ENCODE peak calls at places on chromosomes 5 and 9, in seven cellular contexts. One of them, this sample, is unnamed.

GRCh38 chr9:13284011-13284410 is 4.5 kb upstream of the MPDZ start:
- DNase-seq in GM10248: no peak
- DNase-seq in heart right ventricle: no peak
- DNase-seq in CD8-positive, alpha-beta T cell: no peak
- DNase-seq in HCT116: no peak
- DNase-seq in fibroblast of mammary gland: no peak
- DNase-seq in glutamatergic neuron: no peak
- DNase-seq in this sample: no peak

GRCh38 chr5:21709766-21710165 is 1143.4 kb downstream of the CDH12 start:
- DNase-seq in glutamatergic neuron: no peak
- DNase-seq in heart right ventricle: no peak
- DNase-seq in HCT116: no peak
- DNase-seq in GM10248: no peak
- DNase-seq in CD8-positive, alpha-beta T cell: no peak
- DNase-seq in fibroblast of mammary gland: no peak
- DNase-seq in this sample: no peak

GRCh38 chr9:841371-842209 is at the start of gene DMRT1:
- DNase-seq in glutamatergic neuron: peak; percentile 38
- DNase-seq in fibroblast of mammary gland: no peak
- DNase-seq in CD8-positive, alpha-beta T cell: no peak
- DNase-seq in GM10248: no peak
- DNase-seq in heart right ventricle: no peak
- DNase-seq in HCT116: no peak
- DNase-seq in this sample: no peak

GRCh38 chr5:78597068-78597857 is 51.3 kb downstream of the LHFPL2 start:
- DNase-seq in HCT116: no peak
- DNase-seq in heart right ventricle: no peak
- DNase-seq in glutamatergic neuron: no peak
- DNase-seq in fibroblast of mammary gland: peak; percentile 96
- DNase-seq in CD8-positive, alpha-beta T cell: no peak
- DNase-seq in GM10248: no peak
- DNase-seq in this sample: peak; percentile 72

GRCh38 chr9:135857371-135857786 is 50.0 kb downstream of the CAMSAP1 start:
- DNase-seq in fibroblast of mammary gland: peak; percentile 28
- DNase-seq in heart right ventricle: no peak
- DNase-seq in CD8-positive, alpha-beta T cell: no peak
- DNase-seq in glutamatergic neuron: no peak
- DNase-seq in HCT116: no peak
- DNase-seq in GM10248: no peak
- DNase-seq in this sample: peak; percentile 39

GRCh38 chr9:31210982-31211570 is 1173.4 kb upstream of the ACO1 start:
- DNase-seq in HCT116: no peak
- DNase-seq in glutamatergic neuron: peak; percentile 30
- DNase-seq in CD8-positive, alpha-beta T cell: no peak
- DNase-seq in GM10248: peak; percentile 4
- DNase-seq in fibroblast of mammary gland: no peak
- DNase-seq in heart right ventricle: no peak
- DNase-seq in this sample: no peak

GRCh38 chr5:171579162-171579561 is 159.7 kb downstream of the FGF18 start:
- DNase-seq in GM10248: no peak
- DNase-seq in glutamatergic neuron: no peak
- DNase-seq in HCT116: no peak
- DNase-seq in heart right ventricle: peak; percentile 71
- DNase-seq in fibroblast of mammary gland: peak; percentile 36
- DNase-seq in CD8-positive, alpha-beta T cell: no peak
- DNase-seq in this sample: no peak

GRCh38 chr5:125470503-125470902 is 724.1 kb upstream of the ZNF608 start:
- DNase-seq in glutamatergic neuron: no peak
- DNase-seq in GM10248: no peak
- DNase-seq in CD8-positive, alpha-beta T cell: no peak
- DNase-seq in HCT116: no peak
- DNase-seq in heart right ventricle: no peak
- DNase-seq in fibroblast of mammary gland: no peak
- DNase-seq in this sample: no peak

GRCh38 chr5:38468202-38468656 is 88.2 kb downstream of the LIFR start:
- DNase-seq in GM10248: no peak
- DNase-seq in HCT116: peak; percentile 16
- DNase-seq in heart right ventricle: no peak
- DNase-seq in CD8-positive, alpha-beta T cell: no peak
- DNase-seq in fibroblast of mammary gland: peak; percentile 97
- DNase-seq in glutamatergic neuron: no peak
- DNase-seq in this sample: peak; percentile 89

GRCh38 chr5:56693220-56693579 is 122.1 kb upstream of the MAP3K1 start:
- DNase-seq in fibroblast of mammary gland: no peak
- DNase-seq in glutamatergic neuron: no peak
- DNase-seq in heart right ventricle: no peak
- DNase-seq in CD8-positive, alpha-beta T cell: no peak
- DNase-seq in HCT116: no peak
- DNase-seq in GM10248: no peak
- DNase-seq in this sample: no peak

GRCh38 chr5:95711501-95712346 is 19.4 kb upstream of the RHOBTB3 start:
- DNase-seq in GM10248: no peak
- DNase-seq in HCT116: no peak
- DNase-seq in CD8-positive, alpha-beta T cell: no peak
- DNase-seq in glutamatergic neuron: peak; percentile 39
- DNase-seq in fibroblast of mammary gland: no peak
- DNase-seq in heart right ventricle: no peak
- DNase-seq in this sample: no peak

GRCh38 chr5:113179156-113179555 is 202.6 kb downstream of the DCP2 start:
- DNase-seq in GM10248: no peak
- DNase-seq in glutamatergic neuron: no peak
- DNase-seq in HCT116: no peak
- DNase-seq in fibroblast of mammary gland: no peak
- DNase-seq in CD8-positive, alpha-beta T cell: no peak
- DNase-seq in heart right ventricle: no peak
- DNase-seq in this sample: no peak

GRCh38 chr9:126661521-126662251 is 48.0 kb downstream of the LMX1B start:
- DNase-seq in heart right ventricle: no peak
- DNase-seq in GM10248: no peak
- DNase-seq in HCT116: peak; percentile 12
- DNase-seq in fibroblast of mammary gland: no peak
- DNase-seq in glutamatergic neuron: no peak
- DNase-seq in CD8-positive, alpha-beta T cell: no peak
- DNase-seq in this sample: no peak

GRCh38 chr5:56124885-56125250 is 108.3 kb downstream of the ANKRD55 start:
- DNase-seq in HCT116: no peak
- DNase-seq in glutamatergic neuron: no peak
- DNase-seq in heart right ventricle: no peak
- DNase-seq in fibroblast of mammary gland: no peak
- DNase-seq in GM10248: no peak
- DNase-seq in CD8-positive, alpha-beta T cell: no peak
- DNase-seq in this sample: no peak

GRCh38 chr5:60334281-60334713 is 365.7 kb downstream of the DEPDC1B start:
- DNase-seq in glutamatergic neuron: no peak
- DNase-seq in heart right ventricle: no peak
- DNase-seq in CD8-positive, alpha-beta T cell: no peak
- DNase-seq in HCT116: no peak
- DNase-seq in GM10248: no peak
- DNase-seq in fibroblast of mammary gland: peak; percentile 95
- DNase-seq in this sample: peak; percentile 71

GRCh38 chr5:151298063-151298462 is 5.5 kb downstream of the SLC36A3 start:
- DNase-seq in fibroblast of mammary gland: peak; percentile 74
- DNase-seq in GM10248: no peak
- DNase-seq in glutamatergic neuron: peak; percentile 36
- DNase-seq in heart right ventricle: no peak
- DNase-seq in HCT116: peak; percentile 33
- DNase-seq in CD8-positive, alpha-beta T cell: no peak
- DNase-seq in this sample: no peak
- TF ChIP-seq CTCF in fibroblast of mammary gland: peak; percentile 66
- TF ChIP-seq CTCF in GM10248: no peak
- TF ChIP-seq CTCF in glutamatergic neuron: peak; percentile 44
- TF ChIP-seq CTCF in heart right ventricle: no peak
- TF ChIP-seq CTCF in HCT116: peak; percentile 38
- TF ChIP-seq CTCF in CD8-positive, alpha-beta T cell: no peak
- TF ChIP-seq CTCF in this sample: no peak

GRCh38 chr5:116068028-116068632 is 16.7 kb upstream of the COMMD10 start:
- DNase-seq in HCT116: peak; percentile 78
- DNase-seq in CD8-positive, alpha-beta T cell: no peak
- DNase-seq in fibroblast of mammary gland: peak; percentile 67
- DNase-seq in glutamatergic neuron: no peak
- DNase-seq in heart right ventricle: no peak
- DNase-seq in GM10248: peak; percentile 37
- DNase-seq in this sample: peak; percentile 36
- TF ChIP-seq CTCF in HCT116: peak; percentile 99
- TF ChIP-seq CTCF in CD8-positive, alpha-beta T cell: peak; percentile 97
- TF ChIP-seq CTCF in fibroblast of mammary gland: peak; percentile 75
- TF ChIP-seq CTCF in glutamatergic neuron: peak; percentile 87
- TF ChIP-seq CTCF in heart right ventricle: peak; percentile 76
- TF ChIP-seq CTCF in GM10248: peak; percentile 64
- TF ChIP-seq CTCF in this sample: peak; percentile 95

GRCh38 chr5:7468742-7469141 is 72.8 kb downstream of the ADCY2 start:
- DNase-seq in glutamatergic neuron: no peak
- DNase-seq in CD8-positive, alpha-beta T cell: no peak
- DNase-seq in HCT116: no peak
- DNase-seq in heart right ventricle: no peak
- DNase-seq in fibroblast of mammary gland: no peak
- DNase-seq in GM10248: no peak
- DNase-seq in this sample: no peak

GRCh38 chr5:7467179-7467578 is 71.2 kb downstream of the ADCY2 start:
- DNase-seq in CD8-positive, alpha-beta T cell: no peak
- DNase-seq in HCT116: no peak
- DNase-seq in heart right ventricle: no peak
- DNase-seq in fibroblast of mammary gland: no peak
- DNase-seq in glutamatergic neuron: no peak
- DNase-seq in GM10248: no peak
- DNase-seq in this sample: no peak

GRCh38 chr5:7462758-7463157 is 66.8 kb downstream of the ADCY2 start:
- DNase-seq in fibroblast of mammary gland: no peak
- DNase-seq in glutamatergic neuron: no peak
- DNase-seq in heart right ventricle: no peak
- DNase-seq in HCT116: no peak
- DNase-seq in CD8-positive, alpha-beta T cell: no peak
- DNase-seq in GM10248: no peak
- DNase-seq in this sample: no peak

DNA sequence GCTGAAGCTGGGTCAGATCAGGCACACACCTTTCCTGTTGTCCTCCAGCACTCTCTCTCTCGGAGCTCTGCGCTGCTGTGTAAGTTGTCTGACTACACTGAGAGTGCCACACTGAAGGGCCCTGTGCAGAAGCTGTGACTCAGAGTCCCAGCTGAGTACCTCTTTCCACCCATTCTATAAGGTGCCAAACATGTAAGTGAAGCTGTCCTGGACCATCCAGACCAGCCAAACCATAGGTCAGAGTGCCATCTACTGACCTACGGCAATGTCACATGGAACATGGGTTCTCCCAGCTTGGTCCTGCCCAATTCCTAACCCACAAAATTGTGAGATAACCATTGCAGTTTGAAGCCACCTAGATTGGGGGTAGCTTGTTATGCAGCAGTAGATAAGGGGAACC is 68.2 kb downstream of the ADCY2 start:
- DNase-seq in HCT116: no peak
- DNase-seq in heart right ventricle: no peak
- DNase-seq in glutamatergic neuron: no peak
- DNase-seq in fibroblast of mammary gland: no peak
- DNase-seq in CD8-positive, alpha-beta T cell: no peak
- DNase-seq in GM10248: no peak
- DNase-seq in this sample: no peak
- TF ChIP-seq CTCF in HCT116: no peak
- TF ChIP-seq CTCF in heart right ventricle: no peak
- TF ChIP-seq CTCF in glutamatergic neuron: no peak
- TF ChIP-seq CTCF in fibroblast of mammary gland: no peak
- TF ChIP-seq CTCF in CD8-positive, alpha-beta T cell: no peak
- TF ChIP-seq CTCF in GM10248: no peak
- TF ChIP-seq CTCF in this sample: no peak

DNA sequence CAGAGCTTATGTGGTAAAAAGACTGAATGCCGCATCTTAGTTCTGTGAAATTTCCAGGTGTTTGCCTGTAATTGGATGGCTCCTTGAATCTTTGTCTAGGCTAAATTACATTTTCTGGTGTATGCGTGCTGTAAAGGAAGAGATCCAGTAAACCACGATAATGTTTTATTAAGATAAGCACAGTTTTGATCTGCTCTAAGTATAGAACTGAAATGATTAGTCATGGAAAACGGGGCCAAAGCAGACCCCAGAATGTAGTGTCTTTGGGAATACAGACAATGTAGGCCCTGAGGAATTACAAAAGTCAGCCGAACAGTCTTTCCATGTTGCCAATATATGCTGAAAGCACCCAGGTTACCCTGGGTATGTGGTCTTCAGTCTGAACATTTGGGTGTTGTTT is 257.3 kb downstream of the FANCC start:
- DNase-seq in heart right ventricle: no peak
- DNase-seq in fibroblast of mammary gland: no peak
- DNase-seq in glutamatergic neuron: no peak
- DNase-seq in CD8-positive, alpha-beta T cell: no peak
- DNase-seq in HCT116: no peak
- DNase-seq in GM10248: no peak
- DNase-seq in this sample: no peak
- TF ChIP-seq CTCF in heart right ventricle: no peak
- TF ChIP-seq CTCF in fibroblast of mammary gland: no peak
- TF ChIP-seq CTCF in glutamatergic neuron: no peak
- TF ChIP-seq CTCF in CD8-positive, alpha-beta T cell: no peak
- TF ChIP-seq CTCF in HCT116: no peak
- TF ChIP-seq CTCF in GM10248: no peak
- TF ChIP-seq CTCF in this sample: no peak

DNA sequence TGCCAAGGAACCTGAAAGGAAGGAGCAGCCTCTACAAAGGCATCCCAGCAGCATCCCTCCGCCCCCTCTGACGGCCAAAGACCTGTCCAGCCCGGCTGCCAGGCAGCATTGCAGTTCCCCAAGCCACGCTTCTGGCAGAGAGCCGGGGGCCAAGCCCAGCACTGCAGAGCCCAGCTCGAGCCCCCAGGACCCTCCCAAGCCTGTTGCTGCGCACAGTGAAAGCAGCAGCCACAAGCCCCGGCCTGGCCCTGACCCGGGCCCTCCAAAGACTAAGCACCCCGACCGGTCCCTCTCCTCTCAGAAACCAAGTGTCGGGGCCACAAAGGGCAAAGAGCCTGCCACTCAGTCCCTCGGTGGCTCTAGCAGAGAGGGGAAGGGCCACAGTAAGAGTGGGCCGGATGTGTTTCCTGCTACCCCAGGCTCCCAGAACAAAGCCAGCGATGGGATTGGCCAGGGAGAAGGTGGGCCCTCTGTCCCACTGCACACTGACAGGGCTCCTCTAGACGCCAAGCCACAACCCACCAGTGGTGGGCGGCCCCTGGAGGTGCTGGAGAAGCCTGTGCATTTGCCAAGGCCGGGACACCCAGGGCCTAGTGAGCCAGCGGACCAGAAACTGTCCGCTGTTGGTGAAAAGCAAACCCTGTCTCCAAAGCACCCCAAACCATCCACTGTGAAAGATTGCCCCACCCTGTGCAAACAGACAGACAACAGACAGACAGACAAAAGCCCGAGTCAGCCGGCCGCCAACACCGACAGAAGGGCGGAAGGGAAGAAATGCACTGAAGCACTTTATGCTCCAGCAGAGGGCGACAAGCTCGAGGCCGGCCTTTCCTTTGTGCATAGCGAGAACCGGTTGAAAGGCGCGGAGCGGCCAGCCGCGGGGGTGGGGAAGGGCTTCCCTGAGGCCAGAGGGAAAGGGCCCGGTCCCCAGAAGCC is 30.8 kb downstream of the CD180 start:
- DNase-seq in GM10248: peak; percentile 89
- DNase-seq in glutamatergic neuron: peak; percentile 86
- DNase-seq in HCT116: peak; percentile 73
- DNase-seq in heart right ventricle: peak; percentile 83
- DNase-seq in CD8-positive, alpha-beta T cell: peak; percentile 86
- DNase-seq in fibroblast of mammary gland: peak; percentile 80
- DNase-seq in this sample: peak; percentile 64
- TF ChIP-seq CTCF in GM10248: peak; percentile 84
- TF ChIP-seq CTCF in glutamatergic neuron: peak; percentile 60
- TF ChIP-seq CTCF in HCT116: peak; percentile 80
- TF ChIP-seq CTCF in heart right ventricle: peak; percentile 53
- TF ChIP-seq CTCF in CD8-positive, alpha-beta T cell: peak; percentile 73
- TF ChIP-seq CTCF in fibroblast of mammary gland: peak; percentile 77
- TF ChIP-seq CTCF in this sample: peak; percentile 86

This sample was measured in HFFc6.